ENCODE peak calls at places on chromosomes 12 and 14, in seven cellular contexts. G is mammary epithelial cell, C is A549, Y is upper lobe of right lung, L is cardiac fibroblast, I is bronchial epithelial cell, F is astrocyte of the spinal cord. A is an unnamed sample.
A peak's percentile ranks its signal among the peaks of the same experiment; 100 is the strongest.

GRCh38 chr14:92846162-92846897 is 52.2 kb downstream of the GOLGA5 start:
- DNase-seq in Y (no peak), C (no peak), G (peak; percentile 84), I (peak; percentile 95), F (peak; percentile 39), L (peak; percentile 77), A (no peak)

GRCh38 chr12:106114084-106115068 is 24.4 kb downstream of the NUAK1 start:
- DNase-seq in G (peak; percentile 65), Y (no peak), I (peak; percentile 76), F (no peak), L (no peak), C (no peak), A (no peak)

GRCh38 chr12:6062427-6063378 is 61.8 kb downstream of the VWF start:
- DNase-seq in I (no peak), L (peak; percentile 62), Y (peak; percentile 74), G (peak; percentile 31), F (peak; percentile 47), C (peak; percentile 77), A (no peak)

GRCh38 chr14:68368850-68369249 is 424.0 kb downstream of the ZFP36L1 start:
- DNase-seq in Y (no peak), L (no peak), F (no peak), G (no peak), C (no peak), I (no peak), A (no peak)

GRCh38 chr12:53378705-53379388 is 1.1 kb upstream of the SP1 start:
- DNase-seq in F (no peak), C (peak; percentile 41), I (no peak), G (no peak), Y (no peak), L (no peak), A (peak; percentile 4)

GRCh38 chr12:101719566-101719965 is 19.7 kb downstream of the SYCP3 start:
- DNase-seq in C (no peak), Y (no peak), G (no peak), F (peak; percentile 9), I (peak; percentile 19), L (no peak), A (no peak)

GRCh38 chr12:41437578-41437977 is 249.5 kb downstream of the PDZRN4 start:
- DNase-seq in Y (no peak), F (no peak), G (no peak), L (no peak), I (no peak), C (no peak), A (no peak)

GRCh38 chr12:229441-230191 is 15.7 kb upstream of the SLC6A12 start:
- DNase-seq in C (no peak), Y (peak; percentile 55), I (no peak), L (no peak), F (peak; percentile 14), G (no peak), A (no peak)

GRCh38 chr12:108515916-108516315 is 839 bp downstream of the FICD start:
- DNase-seq in L (no peak), Y (no peak), F (no peak), G (no peak), C (no peak), I (no peak), A (no peak)

GRCh38 chr12:43337571-43338497 is 214.2 kb downstream of the ADAMTS20 start:
- DNase-seq in F (peak; percentile 18), Y (no peak), G (peak; percentile 48), I (peak; percentile 52), L (no peak), C (no peak), A (no peak)

GRCh38 chr12:112165624-112166023 is 40.3 kb downstream of the TRAFD1 start:
- DNase-seq in G (no peak), C (no peak), L (no peak), F (no peak), I (no peak), Y (peak; percentile 37), A (peak; percentile 50)

GRCh38 chr12:1443421-1444141 is 150.8 kb downstream of the FBXL14 start:
- DNase-seq in L (peak; percentile 46), G (peak; percentile 78), C (no peak), F (peak; percentile 92), Y (no peak), I (no peak), A (no peak)

GRCh38 chr12:12224240-12224940 is 42.5 kb downstream of the LRP6 start:
- DNase-seq in F (peak; percentile 49), L (no peak), G (no peak), I (no peak), Y (no peak), C (no peak), A (no peak)

GRCh38 chr12:24661657-24662096 is 287.2 kb downstream of the BCAT1 start:
- DNase-seq in G (peak; percentile 9), Y (peak; percentile 85), F (peak; percentile 76), L (peak; percentile 94), I (peak; percentile 52), C (no peak), A (peak; percentile 32)

GRCh38 chr12:62726471-62726980 is 208.4 kb downstream of the PPM1H start:
- DNase-seq in Y (no peak), G (no peak), F (no peak), I (no peak), C (no peak), L (peak; percentile 36), A (no peak)

GRCh38 chr14:65302571-65303184 is 109.9 kb upstream of the FUT8 start:
- DNase-seq in G (no peak), Y (no peak), F (no peak), C (no peak), L (peak; percentile 7), I (no peak), A (no peak)

GRCh38 chr12:108801736-108802665 is 55.4 kb downstream of the SSH1 start:
- DNase-seq in L (peak; percentile 67), C (no peak), Y (no peak), I (no peak), G (no peak), F (peak; percentile 88), A (peak; percentile 68)

GRCh38 chr12:98465950-98466349 is 49.4 kb upstream of the TMPO start:
- DNase-seq in G (no peak), C (no peak), Y (no peak), F (no peak), L (no peak), I (peak; percentile 10), A (no peak)

GRCh38 chr14:104094709-104095425 is 9.4 kb downstream of the ASPG start:
- DNase-seq in F (peak; percentile 9), I (peak; percentile 23), L (peak; percentile 55), G (peak; percentile 26), C (peak; percentile 85), Y (peak; percentile 88), A (peak; percentile 91)

GRCh38 chr14:104095426-104096310 is 10.2 kb downstream of the ASPG start:
- DNase-seq in C (no peak), L (no peak), I (no peak), Y (peak; percentile 60), G (no peak), F (no peak), A (no peak)

GRCh38 chr14:104096318-104096717 is 10.8 kb downstream of the ASPG start:
- DNase-seq in Y (peak; percentile 53), G (no peak), F (no peak), L (no peak), C (no peak), I (no peak), A (no peak)

GRCh38 chr14:104098272-104099095 is 13.0 kb downstream of the ASPG start:
- DNase-seq in L (no peak), G (no peak), I (no peak), Y (peak; percentile 61), C (no peak), F (no peak), A (no peak)

GRCh38 chr14:104096751-104097700 is 11.5 kb downstream of the ASPG start:
- DNase-seq in I (no peak), F (no peak), Y (peak; percentile 61), L (no peak), G (no peak), C (no peak), A (peak; percentile 69)
- TF ChIP-seq CTCF in I (peak; percentile 54), F (no peak), Y (no peak), L (no peak), G (no peak), C (no peak), A (peak; percentile 41)

GRCh38 chr14:60485600-60486251 is at the start of gene C14orf39:
- DNase-seq in L (peak; percentile 7), C (no peak), F (peak; percentile 63), Y (no peak), I (peak; percentile 51), G (no peak), A (no peak)

GRCh38 chr14:60490270-60490669 is 4.4 kb upstream of the C14orf39 start:
- DNase-seq in F (no peak), Y (no peak), C (no peak), I (no peak), L (no peak), G (no peak), A (no peak)

GRCh38 chr14:60487211-60487610 is 1.3 kb upstream of the C14orf39 start:
- DNase-seq in F (no peak), L (no peak), Y (no peak), C (no peak), G (no peak), I (no peak), A (no peak)

GRCh38 chr14:60485057-60485599 is 735 bp downstream of the C14orf39 start:
- DNase-seq in G (no peak), L (no peak), I (peak; percentile 14), C (no peak), F (no peak), Y (no peak), A (no peak)

GRCh38 chr14:60488175-60488574 is 2.3 kb upstream of the C14orf39 start:
- DNase-seq in G (no peak), F (no peak), I (peak; percentile 18), L (no peak), C (no peak), Y (no peak), A (no peak)
- TF ChIP-seq CTCF in G (peak; percentile 29), F (no peak), I (peak; percentile 7), L (peak; percentile 12), C (peak; percentile 33), Y (no peak), A (peak; percentile 77)

GRCh38 chr14:99566009-99566389 is 38.0 kb downstream of the CCDC85C start:
- DNase-seq in C (no peak), F (no peak), I (peak; percentile 79), L (no peak), G (peak; percentile 63), Y (no peak), A (no peak)
- TF ChIP-seq CTCF in C (no peak), F (no peak), I (no peak), L (no peak), G (no peak), Y (no peak), A (no peak)

DNA sequence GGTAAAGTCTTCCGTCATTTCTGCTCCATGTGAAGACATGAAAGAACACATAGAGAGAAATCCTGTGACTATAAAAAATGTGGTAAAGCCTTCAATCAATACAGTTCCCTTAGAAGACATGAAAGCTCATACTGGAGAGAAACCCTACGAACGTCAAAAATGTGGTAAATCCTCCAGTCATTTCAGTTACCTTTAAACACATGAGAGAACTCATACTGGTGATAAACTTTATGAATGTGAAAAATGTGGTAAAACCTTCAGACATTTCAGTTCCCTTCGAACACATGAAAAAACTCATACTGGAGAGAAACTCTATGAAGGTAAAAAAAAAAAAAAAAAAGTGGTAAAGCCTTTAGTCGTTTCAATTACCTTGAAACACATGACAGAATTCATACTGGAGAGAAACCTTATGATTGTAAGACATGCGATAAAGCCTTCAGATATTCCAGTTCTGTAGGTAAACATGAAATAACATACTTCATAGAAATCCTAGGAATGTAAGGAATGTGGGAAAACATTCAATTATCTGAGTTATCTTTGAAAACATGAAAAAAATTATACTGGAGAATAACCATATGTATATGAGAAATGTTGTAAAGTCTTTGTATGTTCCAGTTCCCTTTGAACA is 60.4 kb downstream of the MAP4K5 start:
- DNase-seq in G (no peak), I (no peak), Y (no peak), F (no peak), L (no peak), C (no peak), A (no peak)
- TF ChIP-seq CTCF in G (no peak), I (no peak), Y (no peak), F (no peak), L (no peak), C (no peak), A (no peak)

A was measured in chondrocyte.